ENCODE peak calls at places on chromosomes 16 and 17, in seven cellular contexts. J is heart right ventricle, B is GM23248, H is stomach, F is right atrium auricular region, D is ovary, G is mesenchymal stem cell. O is an unnamed sample.

GRCh38 chr17:54979657-54980056 is 11.1 kb downstream of the STXBP4 start:
- DNase-seq in B (no peak), J (no peak), G (no peak), H (no peak), D (no peak), F (no peak), O (no peak)

GRCh38 chr16:82651921-82652601 is 25.3 kb downstream of the CDH13 start:
- DNase-seq in G (peak; percentile 24), J (no peak), D (no peak), H (no peak), B (no peak), F (no peak), O (no peak)

GRCh38 chr16:85316321-85316919 is 204.1 kb upstream of the CIBAR2 start:
- DNase-seq in B (peak; percentile 72), H (peak; percentile 76), F (no peak), G (peak; percentile 72), J (peak; percentile 51), D (peak; percentile 63), O (peak; percentile 83)

GRCh38 chr17:81931557-81932332 is 4.2 kb upstream of the MAFG start:
- DNase-seq in F (no peak), G (no peak), D (no peak), B (no peak), H (no peak), J (no peak), O (peak; percentile 48)

GRCh38 chr17:80529104-80529903 is 15.3 kb upstream of the RPTOR start:
- DNase-seq in B (no peak), G (no peak), F (no peak), H (no peak), D (no peak), J (no peak), O (no peak)

GRCh38 chr16:29146266-29146665 is 161.4 kb downstream of the LAT start:
- DNase-seq in B (no peak), D (peak; percentile 32), F (no peak), G (no peak), J (no peak), H (no peak), O (no peak)

GRCh38 chr17:65558683-65559311 is 2.7 kb downstream of the AXIN2 start:
- DNase-seq in H (no peak), G (no peak), J (no peak), B (no peak), D (no peak), F (no peak), O (no peak)

GRCh38 chr17:13513039-13513405 is 88.7 kb downstream of the HS3ST3A1 start:
- DNase-seq in B (peak; percentile 71), J (peak; percentile 20), H (no peak), F (no peak), D (peak; percentile 47), G (peak; percentile 17), O (no peak)

GRCh38 chr17:77892469-77893143 is 65.9 kb upstream of the TNRC6C start:
- DNase-seq in H (no peak), F (no peak), G (peak; percentile 13), D (peak; percentile 18), B (no peak), J (no peak), O (no peak)

GRCh38 chr16:89972244-89973234 is 24.0 kb downstream of the DEF8 start:
- DNase-seq in H (peak; percentile 94), B (peak; percentile 95), G (peak; percentile 89), F (peak; percentile 89), D (peak; percentile 95), J (peak; percentile 90), O (peak; percentile 94)

GRCh38 chr16:87688876-87689815 is 76.6 kb downstream of the KLHDC4 start:
- DNase-seq in H (no peak), B (no peak), J (no peak), F (no peak), D (no peak), G (no peak), O (no peak)

GRCh38 chr16:27980919-27981670 is 82.4 kb downstream of the GSG1L start:
- DNase-seq in H (no peak), B (no peak), F (no peak), D (no peak), J (no peak), G (no peak), O (no peak)

DNA sequence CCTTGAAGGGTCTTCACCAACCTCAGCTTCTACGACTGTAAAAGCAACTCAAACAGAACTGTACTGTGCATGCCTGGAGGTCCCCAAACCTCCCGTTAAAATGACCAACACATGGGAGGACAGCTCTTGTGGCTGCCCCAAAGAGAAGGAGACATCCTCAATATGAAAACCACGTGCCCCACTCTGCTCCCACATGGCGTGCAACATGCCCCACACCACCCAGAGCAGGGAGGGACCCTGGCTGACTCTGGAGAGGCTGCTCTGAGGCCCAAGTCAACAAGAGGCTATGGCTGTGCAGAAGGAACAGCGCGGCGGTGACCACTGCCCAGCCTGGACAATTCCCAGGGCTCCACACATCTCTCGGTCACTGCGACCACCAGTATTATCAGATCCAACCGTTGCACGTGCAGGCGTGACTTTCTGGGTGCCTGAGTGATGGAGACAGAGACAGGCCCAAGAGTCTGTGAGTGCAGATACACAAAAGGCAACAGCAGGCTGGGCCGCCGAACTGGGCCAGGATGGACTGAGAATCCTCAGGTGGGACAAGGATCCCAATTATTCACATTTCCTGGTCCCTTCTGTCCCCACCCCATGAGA is 1.4 kb downstream of the PLD6 start:
- DNase-seq in H (no peak), G (no peak), B (no peak), F (no peak), J (no peak), D (no peak), O (no peak)
- H3K4me3 ChIP-seq in H (peak overlapping the region; percentile 57), G (peak overlapping the region; percentile 87), B (peak overlapping the region; percentile 70), F (peak overlapping the region; percentile 33), J (peak overlapping the region; percentile 50), D (peak overlapping the region; percentile 40), O (peak overlapping the region; percentile 67)

GRCh38 chr17:43448720-43449469 is 34.9 kb upstream of the DHX8 start:
- DNase-seq in H (no peak), B (no peak), D (no peak), F (no peak), G (no peak), J (no peak), O (no peak)
- H3K27ac ChIP-seq in H (no peak overlapping the region), B (no peak overlapping the region), D (no peak overlapping the region), F (no peak overlapping the region), G (no peak overlapping the region), J (no peak overlapping the region), O (peak overlapping the region; percentile 44)

GRCh38 chr16:26197707-26198106 is 505.9 kb downstream of the HS3ST4 start:
- DNase-seq in G (no peak), F (no peak), D (no peak), H (no peak), J (no peak), B (no peak), O (no peak)
- H3K4me1 ChIP-seq in G (no peaks in the 10 kb centered on the region), F (no peaks in the 10 kb centered on the region), D (no peaks in the 10 kb centered on the region), H (no peaks in the 10 kb centered on the region), J (no peaks in the 10 kb centered on the region), B (no peaks in the 10 kb centered on the region), O (no peaks in the 10 kb centered on the region)

DNA sequence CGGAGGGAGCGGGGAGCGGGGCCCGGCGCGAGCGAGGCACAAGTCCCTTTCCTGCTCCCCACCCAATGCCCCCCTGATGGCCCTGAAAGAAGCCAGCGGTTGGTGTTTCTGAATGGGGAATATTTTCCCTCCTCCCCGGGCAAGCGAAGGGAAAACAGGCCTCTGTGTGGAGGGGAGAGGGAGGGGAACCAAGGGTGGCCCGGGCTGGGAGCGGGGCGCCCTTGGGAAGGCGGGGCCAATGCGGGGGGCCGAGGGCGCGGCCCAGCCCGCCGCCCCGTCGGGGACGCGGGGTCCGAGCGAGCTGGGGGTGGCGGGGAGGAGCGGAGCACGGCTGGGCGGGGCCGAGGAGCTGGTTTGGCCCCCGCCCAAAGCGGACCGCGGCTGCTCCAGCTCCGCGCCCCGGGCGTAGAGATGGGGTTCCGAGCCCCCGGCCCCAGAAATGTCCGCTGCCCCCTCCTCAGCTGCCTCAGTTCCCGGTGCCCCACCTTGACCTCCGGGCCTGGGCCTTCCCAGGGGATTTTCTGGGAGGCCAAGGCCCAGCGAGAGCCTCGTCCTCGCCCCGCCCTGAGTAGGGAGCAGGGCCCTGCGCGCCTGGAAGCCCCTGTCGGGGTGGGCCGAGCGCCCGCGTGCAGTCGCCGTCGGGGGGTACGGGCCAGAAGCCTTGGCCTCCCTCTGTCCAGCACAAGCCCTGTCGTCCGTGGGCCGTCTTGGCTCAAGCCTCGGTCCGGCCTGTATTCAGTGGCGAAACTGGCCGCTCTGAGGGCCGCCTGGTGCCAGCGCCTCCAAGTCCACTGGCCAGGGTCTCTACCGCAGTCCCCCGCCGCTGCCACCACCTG is 3.9 kb upstream of the HEXIM1 start:
- DNase-seq in H (peak; percentile 54), F (no peak), G (no peak), J (peak; percentile 53), D (peak; percentile 86), B (peak; percentile 76), O (peak; percentile 70)
- H3K4me3 ChIP-seq in H (peak overlapping the region; percentile 49), F (peak overlapping the region; percentile 21), G (peak overlapping the region; percentile 70), J (peak overlapping the region; percentile 24), D (peak overlapping the region; percentile 47), B (peak overlapping the region; percentile 70), O (peak overlapping the region; percentile 47)

GRCh38 chr17:44774271-44775135 is 15.7 kb downstream of the ADAM11 start:
- DNase-seq in F (peak; percentile 84), H (peak; percentile 92), G (peak; percentile 80), J (peak; percentile 88), B (peak; percentile 92), D (peak; percentile 92), O (peak; percentile 91)
- H3K27ac ChIP-seq in F (peak overlapping the region; percentile 54), H (no peak overlapping the region), G (no peak overlapping the region), J (no peak overlapping the region), B (no peak overlapping the region), D (no peak overlapping the region), O (no peak overlapping the region)

O was measured in right lobe of liver.